ENCODE peak calls at places on chromosomes 16 and 17, in four cellular contexts. D, G, P and W are unnamed samples.

GRCh38 chr16:56311208-56312027 is 113.9 kb downstream of the AMFR start:
- DNase-seq in D (no peak), G (no peak), P (no peak), W (no peak)

GRCh38 chr17:17723354-17724261 is 42.4 kb downstream of the RAI1 start:
- DNase-seq in D (no peak), G (peak; percentile 74), P (no peak), W (no peak)

GRCh38 chr17:75875182-75875939 is 3.0 kb downstream of the TRIM47 start:
- DNase-seq in D (no peak), G (no peak), P (no peak), W (no peak)

GRCh38 chr17:76171701-76172100 is 30.7 kb upstream of the FOXJ1 start:
- DNase-seq in D (no peak), G (no peak), P (no peak), W (no peak)

GRCh38 chr17:72089453-72089987 is 31.3 kb upstream of the SOX9 start:
- DNase-seq in D (no peak), G (no peak), P (no peak), W (no peak)

GRCh38 chr16:76488065-76488417 is 210.8 kb downstream of the CNTNAP4 start:
- DNase-seq in D (no peak), G (no peak), P (no peak), W (no peak)

GRCh38 chr16:87837627-87838289 is 31.5 kb downstream of the SLC7A5 start:
- DNase-seq in D (no peak), G (no peak), P (no peak), W (no peak)

GRCh38 chr17:3772764-3773163 is 28.2 kb downstream of the ITGAE start:
- DNase-seq in D (no peak), G (no peak), P (no peak), W (no peak)

GRCh38 chr17:70060415-70060814 is 14.6 kb upstream of the KCNJ16 start:
- DNase-seq in D (no peak), G (no peak), P (no peak), W (no peak)

GRCh38 chr17:42050360-42051012 is at the start of gene C17orf113:
- DNase-seq in D (no peak), G (peak; percentile 36), P (peak; percentile 33), W (no peak)

GRCh38 chr16:4692460-4693295 is 684 bp upstream of the NUDT16L1 start:
- DNase-seq in D (no peak), G (peak; percentile 18), P (peak; percentile 75), W (no peak)

GRCh38 chr17:42760652-42761581 is at the start of gene RAMP2:
- DNase-seq in D (no peak), G (peak; percentile 28), P (no peak), W (no peak)

GRCh38 chr17:9750488-9750887 is 40.9 kb downstream of the DHRS7C start:
- DNase-seq in D (no peak), G (no peak), P (no peak), W (no peak)

GRCh38 chr16:81784042-81784785 is 5.1 kb downstream of the PLCG2 start:
- DNase-seq in D (no peak), G (no peak), P (no peak), W (no peak)

GRCh38 chr17:27797390-27798091 is 2.8 kb downstream of the NOS2 start:
- DNase-seq in D (no peak), G (peak; percentile 23), P (no peak), W (no peak)

GRCh38 chr17:55318081-55318480 is 53.3 kb downstream of the HLF start:
- DNase-seq in D (no peak), G (peak; percentile 81), P (no peak), W (no peak)

GRCh38 chr16:19468300-19468699 is 50.6 kb downstream of the TMC5 start:
- DNase-seq in D (no peak), G (no peak), P (no peak), W (no peak)